ENCODE peak calls at places on chromosome 14, in four cellular contexts. One of them, this sample, is unnamed.

GRCh38 chr14:72064501-72064900 is 132.3 kb downstream of the RGS6 start:
- DNase-seq in H1: no peak
- DNase-seq in IMR-90: no peak
- DNase-seq in H9: no peak
- DNase-seq in this sample: no peak

GRCh38 chr14:53493895-53494294 is 340.8 kb upstream of the DDHD1 start:
- DNase-seq in H1: no peak
- DNase-seq in IMR-90: no peak
- DNase-seq in H9: no peak
- DNase-seq in this sample: no peak

GRCh38 chr14:55938249-55938791 is 179.9 kb upstream of the PELI2 start:
- DNase-seq in H1: no peak
- DNase-seq in IMR-90: peak
- DNase-seq in H9: no peak
- DNase-seq in this sample: no peak

GRCh38 chr14:103121846-103122577 is 1.2 kb upstream of the TNFAIP2 start:
- DNase-seq in H1: no peak
- DNase-seq in IMR-90: peak
- DNase-seq in H9: peak
- DNase-seq in this sample: peak

GRCh38 chr14:70792939-70793338 is 16.4 kb downstream of the MAP3K9 start:
- DNase-seq in H1: no peak
- DNase-seq in IMR-90: no peak
- DNase-seq in H9: no peak
- DNase-seq in this sample: no peak

GRCh38 chr14:64508215-64508776 is 3.7 kb downstream of the ZBTB1 start:
- DNase-seq in H1: no peak
- DNase-seq in IMR-90: no peak
- DNase-seq in H9: no peak
- DNase-seq in this sample: no peak

GRCh38 chr14:68444449-68445168 is 348.3 kb downstream of the ZFP36L1 start:
- DNase-seq in H1: no peak
- DNase-seq in IMR-90: peak
- DNase-seq in H9: no peak
- DNase-seq in this sample: no peak

GRCh38 chr14:53946404-53947400 is 9.9 kb downstream of the BMP4 start:
- DNase-seq in H1: no peak
- DNase-seq in IMR-90: no peak
- DNase-seq in H9: peak
- DNase-seq in this sample: peak

GRCh38 chr14:49622022-49622607 is 1.5 kb downstream of the MGAT2 start:
- DNase-seq in H1: no peak
- DNase-seq in IMR-90: no peak
- DNase-seq in H9: no peak
- DNase-seq in this sample: no peak

DNA sequence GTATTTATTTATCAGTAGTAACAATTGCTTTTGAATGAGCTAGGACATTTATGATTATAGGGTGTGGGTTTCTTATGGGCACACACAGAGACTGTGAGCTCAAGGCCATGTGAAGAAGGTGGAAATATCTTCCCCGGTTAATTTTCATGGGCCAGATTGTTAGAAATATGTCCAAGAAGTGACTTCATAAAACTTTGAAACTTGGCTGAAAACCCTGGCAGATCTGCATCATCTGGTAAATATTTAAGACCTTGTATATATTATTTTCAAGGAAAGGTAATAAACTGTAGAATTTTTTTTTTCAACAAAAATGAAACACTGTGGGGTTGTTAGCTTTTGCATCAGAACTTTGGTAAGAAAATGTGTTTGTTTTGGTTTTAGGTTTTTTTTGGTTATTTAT is 53.5 kb upstream of the RNU6-8 start:
- DNase-seq in H1: no peak
- DNase-seq in IMR-90: peak
- DNase-seq in H9: no peak
- DNase-seq in this sample: no peak
- H4K5ac ChIP-seq in H1: no peak
- H4K5ac ChIP-seq in IMR-90: no peak
- H4K5ac ChIP-seq in H9: no peak
- H4K5ac ChIP-seq in this sample: no peak

GRCh38 chr14:36662543-36663403 is 1.1 kb downstream of the PAX9 start:
- DNase-seq in H1: no peak
- DNase-seq in IMR-90: no peak
- DNase-seq in H9: peak
- DNase-seq in this sample: peak
- H3K23ac ChIP-seq in H1: no peak
- H3K23ac ChIP-seq in IMR-90: no peak
- H3K23ac ChIP-seq in H9: no peak
- H3K23ac ChIP-seq in this sample: peak

DNA sequence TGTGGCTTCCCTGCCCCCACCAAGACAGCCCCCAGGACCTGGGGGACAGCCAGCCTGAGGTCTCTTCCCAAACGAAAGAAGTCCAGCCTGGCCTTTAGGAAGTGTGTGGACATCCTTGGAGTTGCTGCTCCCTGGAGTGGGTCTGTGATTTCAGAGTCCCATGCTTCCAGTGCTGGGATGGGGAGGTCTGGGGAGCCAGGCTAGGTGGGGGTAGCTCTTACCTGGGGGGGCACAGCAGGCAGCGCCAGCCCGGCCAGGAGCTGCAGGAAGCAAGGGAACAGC is 509 bp downstream of the PGF start:
- DNase-seq in H1: no peak
- DNase-seq in IMR-90: no peak
- DNase-seq in H9: no peak
- DNase-seq in this sample: no peak
- H3K27ac ChIP-seq in H1: no peak
- H3K27ac ChIP-seq in IMR-90: no peak
- H3K27ac ChIP-seq in H9: no peak
- H3K27ac ChIP-seq in this sample: no peak

GRCh38 chr14:94291159-94291905 is 1.7 kb downstream of the SERPINA10 start:
- DNase-seq in H1: no peak
- DNase-seq in IMR-90: no peak
- DNase-seq in H9: no peak
- DNase-seq in this sample: no peak

GRCh38 chr14:94292872-94293577 is at the start of gene SERPINA10:
- DNase-seq in H1: no peak
- DNase-seq in IMR-90: no peak
- DNase-seq in H9: no peak
- DNase-seq in this sample: no peak

GRCh38 chr14:94291906-94292525 is 1.1 kb downstream of the SERPINA10 start:
- DNase-seq in H1: no peak
- DNase-seq in IMR-90: no peak
- DNase-seq in H9: no peak
- DNase-seq in this sample: no peak

GRCh38 chr14:94293578-94293924 is 483 bp upstream of the SERPINA10 start:
- DNase-seq in H1: no peak
- DNase-seq in IMR-90: no peak
- DNase-seq in H9: no peak
- DNase-seq in this sample: no peak

GRCh38 chr14:94292526-94292871 is 569 bp downstream of the SERPINA10 start:
- DNase-seq in H1: no peak
- DNase-seq in IMR-90: no peak
- DNase-seq in H9: no peak
- DNase-seq in this sample: no peak
- H4K5ac ChIP-seq in H1: no peak
- H4K5ac ChIP-seq in IMR-90: no peak
- H4K5ac ChIP-seq in H9: no peak
- H4K5ac ChIP-seq in this sample: no peak

DNA sequence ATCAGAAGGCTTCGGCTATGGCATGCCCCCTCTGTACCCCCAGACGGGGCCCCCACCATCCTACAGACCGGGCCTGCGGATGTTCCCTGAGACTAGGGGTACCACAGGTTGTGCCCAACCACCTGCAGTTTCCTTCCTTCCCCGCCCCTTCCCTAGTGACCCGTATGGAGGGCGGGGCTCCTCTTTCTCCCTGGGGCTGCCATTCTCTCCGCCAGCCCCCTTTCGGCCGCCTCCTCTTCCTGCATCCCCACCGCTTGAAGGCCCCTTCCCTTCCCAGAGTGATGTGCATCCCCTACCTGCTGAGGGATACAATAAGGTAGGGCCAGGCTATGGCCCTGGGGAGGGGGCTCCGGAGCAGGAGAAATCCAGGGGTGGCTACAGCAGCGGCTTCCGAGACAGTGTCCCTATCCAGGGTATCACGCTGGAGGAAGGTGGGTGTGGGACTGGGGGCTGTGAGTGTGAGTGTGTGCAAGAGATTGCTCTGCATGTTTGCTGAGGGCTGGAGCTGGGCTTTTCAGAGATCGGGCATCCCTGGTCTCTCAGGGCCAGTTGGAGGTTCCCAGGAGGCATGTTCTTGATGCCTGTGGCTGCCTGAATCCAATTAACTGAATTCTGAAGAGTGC is 8.6 kb downstream of the NFATC4 start:
- DNase-seq in H1: no peak
- DNase-seq in IMR-90: no peak
- DNase-seq in H9: peak
- DNase-seq in this sample: peak
- H3K23ac ChIP-seq in H1: no peak
- H3K23ac ChIP-seq in IMR-90: no peak
- H3K23ac ChIP-seq in H9: no peak
- H3K23ac ChIP-seq in this sample: no peak